ENCODE peak calls at places on chromosomes 13 and 19, in six cellular contexts. W is fibroblast of gingiva, V is GM12865, R is smooth muscle cell of the brain vasculature, X is SIG-M5, C is Karpas-422. J is an unnamed sample.

GRCh38 chr19:11963566-11964355 is 1.1 kb upstream of the ZNF763 start:
- DNase-seq in X (no peak), W (peak; percentile 52), V (peak; percentile 82), C (peak; percentile 90), R (no peak), J (peak; percentile 46)

GRCh38 chr13:51761638-51762350 is 42.2 kb downstream of the DHRS12 start:
- DNase-seq in W (no peak), C (no peak), R (no peak), V (no peak), X (no peak), J (no peak)

GRCh38 chr13:75485286-75486062 is 3.5 kb upstream of the TBC1D4 start:
- DNase-seq in V (no peak), R (no peak), X (no peak), W (no peak), C (no peak), J (no peak)

GRCh38 chr19:39197808-39198207 is 1.0 kb downstream of the NCCRP1 start:
- DNase-seq in X (no peak), C (no peak), R (no peak), V (no peak), W (no peak), J (no peak)

GRCh38 chr13:113560645-113561416 is 23.7 kb upstream of the TFDP1 start:
- DNase-seq in W (no peak), C (no peak), V (no peak), X (no peak), R (no peak), J (no peak)

GRCh38 chr19:32662186-32662585 is 12.8 kb downstream of the ANKRD27 start:
- DNase-seq in R (no peak), W (peak; percentile 18), V (peak; percentile 33), C (no peak), X (no peak), J (no peak)

GRCh38 chr13:86870388-86870966 is 800.7 kb upstream of the SLITRK5 start:
- DNase-seq in V (peak; percentile 1), X (no peak), C (peak; percentile 85), R (no peak), W (peak; percentile 4), J (no peak)

GRCh38 chr13:67341406-67341805 is 111.3 kb upstream of the PCDH9 start:
- DNase-seq in C (no peak), R (no peak), V (no peak), W (no peak), X (no peak), J (no peak)

GRCh38 chr19:55617426-55617825 is 6.9 kb downstream of the ZNF784 start:
- DNase-seq in X (no peak), W (no peak), C (no peak), R (no peak), V (no peak), J (no peak)

GRCh38 chr13:90918551-90918950 is 428.9 kb upstream of the MIR17HG start:
- DNase-seq in R (no peak), V (no peak), X (no peak), W (peak; percentile 1), C (no peak), J (no peak)

GRCh38 chr13:29746167-29746677 is 104.2 kb downstream of the UBL3 start:
- DNase-seq in V (no peak), R (no peak), W (peak; percentile 25), X (no peak), C (no peak), J (no peak)

GRCh38 chr13:48151766-48152165 is 56.9 kb upstream of the MED4 start:
- DNase-seq in C (no peak), X (no peak), W (no peak), V (no peak), R (no peak), J (no peak)

GRCh38 chr13:95559100-95559499 is 6.6 kb downstream of the CLDN10 start:
- DNase-seq in C (no peak), V (no peak), R (no peak), X (no peak), W (no peak), J (no peak)

GRCh38 chr19:30999726-31000125 is 349.5 kb downstream of the TSHZ3 start:
- DNase-seq in X (no peak), V (no peak), C (no peak), W (no peak), R (no peak), J (no peak)

GRCh38 chr13:39840201-39840600 is 184.7 kb downstream of the COG6 start:
- DNase-seq in C (no peak), V (no peak), W (no peak), R (peak; percentile 49), X (no peak), J (no peak)

GRCh38 chr13:48624858-48625257 is 28.9 kb upstream of the CYSLTR2 start:
- DNase-seq in R (no peak), W (peak; percentile 9), C (no peak), X (no peak), V (no peak), J (no peak)

GRCh38 chr13:46170687-46171086 is 11.3 kb downstream of the LCP1 start:
- DNase-seq in X (peak; percentile 74), V (no peak), R (no peak), W (no peak), C (peak; percentile 74), J (no peak)

GRCh38 chr19:50817941-50818858 is 5.4 kb downstream of the KLK1 start:
- DNase-seq in W (no peak), R (no peak), C (peak; percentile 73), X (no peak), V (peak; percentile 91), J (peak; percentile 61)

GRCh38 chr13:56134524-56134923 is 1006.2 kb upstream of the PRR20A start:
- DNase-seq in W (no peak), C (no peak), X (no peak), V (no peak), R (no peak), J (no peak)

GRCh38 chr13:113887700-113888201 is 23.9 kb upstream of the GAS6 start:
- DNase-seq in V (no peak), X (no peak), W (peak; percentile 98), C (no peak), R (no peak), J (no peak)

J was measured in activated T-helper 2 cell treated with anti-CD3 and anti-CD28 coated beads, Interferon-gamma antibody, Interleukin-2, Interleukin-4, amounts not matched to agents 10 μg/mL and 5 μg/mL and 100 μg/mL, durations not matched to agents 14 hours and 24 hours and 36 hours.